ENCODE peak calls at places on chromosomes 5 and 9, in seven cellular contexts. W is HL-60, L is tibial artery, Z is tibial nerve, P is transverse colon, F is mammary epithelial cell, S is WERI-Rb-1. G is an unnamed sample. For H3K27me3, the result is how much of the 10 kb centered on the place peaks cover.

GRCh38 chr9:38388283-38389223 is 3.9 kb upstream of the ALDH1B1 start:
- DNase-seq in P (no peak), W (no peak), Z (no peak), F (no peak), S (peak), L (peak), G (no peak)

GRCh38 chr5:150263339-150263738 is 26.2 kb downstream of the CAMK2A start:
- DNase-seq in L (no peak), W (no peak), P (no peak), Z (no peak), S (no peak), F (no peak), G (no peak)

GRCh38 chr5:146390469-146390868 is 51.8 kb downstream of the POU4F3 start:
- DNase-seq in F (no peak), S (no peak), L (no peak), Z (no peak), W (no peak), P (no peak), G (no peak)

GRCh38 chr5:139821806-139822552 is 26.4 kb downstream of the PSD2 start:
- DNase-seq in Z (no peak), W (no peak), F (no peak), L (peak), S (no peak), P (no peak), G (no peak)

GRCh38 chr5:54742417-54742889 is 224.9 kb downstream of the SNX18 start:
- DNase-seq in F (peak), L (no peak), Z (no peak), S (no peak), P (peak), W (no peak), G (no peak)

GRCh38 chr9:138053321-138053868 is 175.8 kb downstream of the CACNA1B start:
- DNase-seq in S (no peak), P (no peak), Z (no peak), W (no peak), F (no peak), L (peak), G (no peak)

GRCh38 chr9:16371306-16371705 is 499.2 kb downstream of the BNC2 start:
- DNase-seq in W (no peak), S (peak), L (no peak), Z (no peak), P (no peak), F (no peak), G (no peak)

GRCh38 chr9:27673626-27674025 is 100.3 kb upstream of the C9orf72 start:
- DNase-seq in F (no peak), W (no peak), S (no peak), L (no peak), Z (no peak), P (no peak), G (no peak)

GRCh38 chr5:135047347-135047695 is 13.3 kb upstream of the PITX1 start:
- DNase-seq in S (no peak), W (no peak), F (no peak), Z (no peak), L (no peak), P (no peak), G (no peak)

GRCh38 chr9:131273146-131273545 is 3.2 kb downstream of the FAM78A start:
- DNase-seq in W (peak), P (peak), S (no peak), F (no peak), Z (no peak), L (no peak), G (no peak)

GRCh38 chr5:174454464-174454863 is 269.9 kb upstream of the MSX2 start:
- DNase-seq in S (no peak), F (no peak), P (no peak), Z (no peak), W (no peak), L (no peak), G (no peak)

GRCh38 chr5:54362992-54363630 is 52.7 kb upstream of the ARL15 start:
- DNase-seq in S (no peak), W (no peak), L (no peak), Z (no peak), P (no peak), F (peak), G (no peak)

GRCh38 chr5:164358531-164359259 is 853.3 kb downstream of the MAT2B start:
- DNase-seq in L (no peak), S (no peak), F (no peak), P (no peak), Z (no peak), W (no peak), G (no peak)

GRCh38 chr5:14147210-14147609 is 4.1 kb downstream of the TRIO start:
- DNase-seq in F (no peak), L (no peak), S (no peak), P (no peak), Z (no peak), W (no peak), G (no peak)

GRCh38 chr9:76026796-76027195 is 136.3 kb downstream of the PCSK5 start:
- DNase-seq in Z (no peak), P (no peak), F (peak), W (no peak), S (no peak), L (no peak), G (no peak)

GRCh38 chr5:127959152-127959764 is 124.3 kb upstream of the SLC12A2 start:
- DNase-seq in P (peak), W (no peak), Z (peak), F (peak), S (peak), L (no peak), G (peak)

GRCh38 chr5:157669701-157670097 is 1.6 kb upstream of the C5orf52 start:
- DNase-seq in L (no peak), Z (no peak), W (no peak), S (peak), P (no peak), F (no peak), G (no peak)

GRCh38 chr9:134880484-134881312 is at the start of gene FCN2:
- DNase-seq in S (peak), L (no peak), Z (no peak), P (no peak), F (no peak), W (no peak), G (no peak)

GRCh38 chr5:69295088-69295754 is 37.4 kb downstream of the CCDC125 start:
- DNase-seq in Z (no peak), P (no peak), S (no peak), F (peak), W (no peak), L (no peak), G (no peak)

GRCh38 chr9:70564464-70565190 is 150.2 kb upstream of the KLF9 start:
- DNase-seq in Z (no peak), S (no peak), W (no peak), F (no peak), P (no peak), L (no peak), G (no peak)

GRCh38 chr5:96067902-96068614 is 106.4 kb upstream of the ELL2 start:
- DNase-seq in W (no peak), S (no peak), F (peak), Z (no peak), L (no peak), P (no peak), G (no peak)

GRCh38 chr9:83656952-83657351 is 34.0 kb downstream of the IDNK start:
- DNase-seq in F (no peak), S (no peak), W (no peak), Z (no peak), P (no peak), L (no peak), G (no peak)

GRCh38 chr5:42397267-42397666 is 26.0 kb upstream of the GHR start:
- DNase-seq in P (no peak), L (no peak), W (no peak), Z (no peak), F (no peak), S (no peak), G (no peak)

GRCh38 chr5:83281658-83282057 is 189.9 kb upstream of the VCAN start:
- DNase-seq in S (no peak), Z (no peak), P (no peak), F (peak), L (no peak), W (no peak), G (no peak)

GRCh38 chr5:36720688-36721087 is 114.3 kb downstream of the SLC1A3 start:
- DNase-seq in P (no peak), Z (no peak), W (no peak), F (no peak), S (no peak), L (no peak), G (no peak)

GRCh38 chr5:19739691-19740090 is 248.3 kb downstream of the CDH18 start:
- DNase-seq in F (no peak), P (no peak), S (no peak), Z (no peak), L (no peak), W (no peak), G (no peak)

GRCh38 chr5:3006526-3006925 is 255.0 kb upstream of the IRX2 start:
- DNase-seq in L (peak), P (no peak), S (no peak), Z (no peak), W (no peak), F (no peak), G (no peak)

GRCh38 chr5:111135406-111135805 is 43.3 kb downstream of the WDR36 start:
- DNase-seq in S (no peak), W (no peak), Z (no peak), P (no peak), F (no peak), L (no peak), G (no peak)

GRCh38 chr5:96855041-96855872 is 21.0 kb upstream of the ERAP2 start:
- DNase-seq in W (no peak), S (no peak), F (no peak), P (peak), Z (no peak), L (no peak), G (no peak)

GRCh38 chr5:181109489-181110013 is 21.4 kb downstream of the OR2V1 start:
- DNase-seq in Z (no peak), P (no peak), L (peak), F (no peak), S (no peak), W (no peak), G (no peak)

GRCh38 chr9:96604005-96604320 is 15.7 kb downstream of the CDC14B start:
- DNase-seq in S (no peak), P (no peak), Z (no peak), F (no peak), L (peak), W (no peak), G (no peak)

GRCh38 chr9:115730396-115730795 is 423.2 kb upstream of the PAPPA start:
- DNase-seq in F (no peak), L (no peak), S (no peak), W (no peak), Z (no peak), P (no peak), G (no peak)

GRCh38 chr9:123796073-123796472 is 133.9 kb downstream of the DENND1A start:
- DNase-seq in W (no peak), F (no peak), S (no peak), P (no peak), L (no peak), Z (no peak), G (no peak)

DNA sequence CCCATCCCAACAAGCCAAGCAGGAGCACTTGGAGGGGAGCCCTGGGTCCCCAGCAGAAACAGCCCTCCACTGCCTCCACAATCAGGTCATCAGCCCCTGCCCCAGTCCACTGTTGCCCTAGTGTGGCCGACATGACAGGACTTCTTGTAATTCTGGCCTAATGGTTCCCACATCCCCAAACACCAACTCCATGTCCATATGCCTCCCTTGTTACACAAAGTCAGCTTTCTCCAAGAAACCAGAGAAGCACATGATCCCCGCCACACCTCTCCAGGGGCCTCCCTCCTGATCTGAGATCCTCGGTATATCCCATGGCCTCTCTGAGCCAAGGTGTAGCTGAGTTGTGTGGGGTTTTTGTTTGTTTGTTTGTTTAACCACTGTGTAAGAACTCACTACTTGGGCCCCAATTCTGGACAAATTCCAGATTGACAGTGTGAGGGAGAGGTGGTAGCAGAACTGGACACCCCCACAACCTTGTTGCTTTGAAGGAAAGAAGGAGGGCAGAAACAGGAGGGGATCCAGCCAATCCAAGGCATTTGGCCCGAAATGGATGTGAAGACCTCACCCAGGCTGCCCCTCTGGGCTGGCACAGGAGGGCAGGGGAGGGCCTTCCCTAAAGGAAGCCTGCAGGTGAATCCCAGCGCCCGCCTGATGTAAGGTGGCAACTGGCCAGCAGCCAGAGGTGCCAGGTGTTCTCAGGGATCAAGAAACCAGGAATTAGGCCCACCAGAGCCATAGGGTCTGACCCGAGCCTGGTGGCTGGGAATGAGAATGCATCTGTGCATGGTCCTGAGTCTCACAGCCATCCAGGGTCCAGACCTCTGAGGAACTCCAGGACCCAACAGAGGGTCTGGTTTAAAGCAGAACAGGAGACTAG is 13.5 kb downstream of the IRF1 start:
- DNase-seq in P (peak), W (no peak), S (no peak), Z (no peak), L (peak), F (no peak), G (no peak)
- H3K27ac ChIP-seq in P (peak), W (no peak), S (no peak), Z (peak), L (peak), F (no peak), G (peak)

DNA sequence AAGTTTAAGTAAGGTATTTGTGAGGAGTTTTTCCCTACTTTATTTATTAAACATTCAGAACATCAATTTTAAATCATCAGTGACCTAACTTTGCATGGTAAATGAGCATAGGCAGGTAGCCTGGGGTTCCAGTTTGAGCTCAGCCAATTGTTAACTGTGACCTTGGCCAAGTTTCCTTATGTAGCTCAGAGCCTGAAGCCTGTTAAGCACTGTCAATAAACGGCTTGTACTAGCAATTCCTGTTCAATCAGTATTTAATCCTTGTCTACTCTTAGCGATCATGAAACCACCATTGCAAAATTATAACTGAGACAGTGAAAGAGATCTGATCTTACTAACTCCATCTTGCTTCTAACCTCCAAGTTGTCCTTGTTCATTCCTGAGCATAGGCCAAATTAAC is 4.7 kb upstream of the SOWAHA start:
- DNase-seq in F (no peak), S (no peak), W (no peak), Z (no peak), P (no peak), L (no peak), G (no peak)
- H3K27me3 ChIP-seq in F (under half), S (under half), W (under half), Z (half or more), P (under half), L (under half), G (under half)

DNA sequence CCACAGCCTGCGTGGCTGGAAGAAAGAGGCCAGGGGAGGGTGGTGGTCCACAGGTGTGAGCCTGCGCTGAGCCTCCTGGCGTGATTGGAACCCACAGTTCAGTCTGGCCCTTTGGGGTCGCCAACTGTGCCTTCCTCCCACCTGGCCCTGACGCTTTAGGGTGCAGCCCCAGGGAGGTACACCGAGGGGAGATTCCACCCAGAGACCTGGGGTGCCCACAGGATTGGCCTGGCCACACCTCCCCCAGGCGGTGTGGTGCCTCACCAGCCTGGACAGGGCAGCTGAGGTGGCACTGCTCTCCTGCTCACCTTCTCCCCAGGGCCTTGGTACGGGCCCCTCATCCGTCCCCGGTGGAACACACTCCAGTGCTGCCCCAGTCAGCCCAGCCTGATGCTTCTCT is 987 bp upstream of the CLIC3 start:
- DNase-seq in Z (no peak), P (no peak), W (no peak), F (no peak), L (no peak), S (no peak), G (no peak)
- H3K27ac ChIP-seq in Z (peak), P (peak), W (no peak), F (no peak), L (no peak), S (no peak), G (no peak)

GRCh38 chr9:101029300-101030021 is 934 bp downstream of the PLPPR1 start:
- DNase-seq in W (no peak), P (no peak), S (peak), L (no peak), Z (no peak), F (no peak), G (no peak)
- H3K27me3 ChIP-seq in W (under half), P (half or more), S (under half), L (under half), Z (under half), F (under half), G (under half)

DNA sequence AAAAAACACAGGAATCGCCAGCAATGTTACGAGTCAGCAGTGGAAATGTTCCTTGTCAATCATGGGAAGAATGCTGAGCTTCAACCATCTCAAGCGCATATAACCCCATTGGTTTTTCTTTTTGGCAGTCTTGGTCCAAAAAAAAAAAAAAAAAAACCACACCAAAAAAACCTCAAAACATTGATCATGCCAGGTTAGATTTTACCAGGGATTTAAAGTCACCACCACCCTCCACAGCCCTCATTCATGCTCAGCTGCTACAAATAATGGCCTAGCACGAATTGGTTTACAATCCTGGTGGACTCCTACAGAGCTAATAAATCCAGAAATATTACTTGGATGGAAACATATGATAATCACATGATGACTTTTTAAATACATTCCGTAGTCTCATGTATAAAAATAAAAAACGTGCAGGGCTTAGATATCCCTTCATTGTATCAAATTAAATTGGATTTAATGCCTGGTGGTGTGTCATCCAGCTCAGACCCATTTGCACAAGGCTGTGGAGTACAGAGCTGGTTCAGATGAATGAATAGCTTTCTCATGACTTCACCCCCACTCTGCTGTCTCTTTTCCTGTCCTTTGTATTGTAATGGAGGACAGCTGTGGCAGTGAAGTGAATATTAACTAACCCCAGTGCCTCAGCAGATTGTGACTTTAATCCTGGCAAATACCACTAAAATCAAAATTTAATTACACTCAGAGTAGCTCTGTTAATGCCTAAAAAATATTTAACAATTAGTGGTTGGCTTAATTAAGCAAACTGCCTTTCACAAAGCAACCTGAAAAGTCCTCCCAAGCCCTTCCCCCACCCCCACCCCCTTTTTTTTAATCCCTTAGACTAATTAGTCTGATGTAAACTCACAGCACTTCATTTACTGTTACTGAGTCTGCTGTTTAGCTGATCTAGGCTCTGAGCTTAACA is 626.5 kb upstream of the ZNF608 start:
- DNase-seq in Z (no peak), F (peak), P (no peak), S (peak), L (no peak), W (no peak), G (no peak)
- H3K27ac ChIP-seq in Z (no peak), F (no peak), P (no peak), S (peak), L (no peak), W (no peak), G (no peak)

DNA sequence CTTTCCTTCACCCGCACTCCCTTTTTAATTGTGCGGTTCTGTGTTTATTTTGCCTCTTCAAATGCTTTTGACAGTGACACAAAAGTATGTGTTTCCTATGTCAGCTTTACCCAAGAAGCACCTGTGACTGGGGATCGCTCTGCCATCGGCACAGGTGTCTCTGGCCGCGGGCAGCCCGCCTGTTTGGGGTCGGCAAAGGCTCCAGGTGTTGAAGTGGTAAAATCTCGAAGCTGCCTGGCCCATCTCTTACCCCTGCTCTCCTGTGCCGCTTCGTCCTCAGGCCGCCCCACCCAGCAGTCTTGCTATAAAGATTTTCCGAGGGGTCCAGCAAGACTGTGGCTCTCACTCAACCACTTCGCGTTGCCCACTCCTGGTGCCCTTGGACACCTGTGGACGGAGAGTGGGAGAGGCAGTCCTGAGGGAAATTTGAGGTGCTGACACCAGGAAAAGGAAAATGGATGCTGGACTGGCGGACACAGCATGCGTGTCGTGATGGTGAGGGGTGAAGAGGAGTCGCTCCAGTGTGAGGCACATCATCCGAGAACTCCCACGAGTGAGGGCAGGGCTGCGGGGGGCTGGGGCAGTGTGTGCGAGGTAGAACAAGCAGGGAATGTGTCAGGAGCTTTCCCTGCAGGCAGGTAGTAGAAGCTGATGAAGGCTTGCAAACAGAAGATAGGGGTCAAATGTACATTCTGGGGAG is 29.1 kb upstream of the CEP72 start:
- DNase-seq in S (no peak), L (peak), P (no peak), W (no peak), Z (no peak), F (no peak), G (no peak)
- H3K27me3 ChIP-seq in S (half or more), L (under half), P (under half), W (under half), Z (under half), F (under half), G (under half)

GRCh38 chr9:113501129-113501686 is 37.7 kb downstream of the RGS3 start:
- DNase-seq in S (no peak), Z (no peak), F (no peak), P (no peak), L (no peak), W (no peak), G (no peak)
- H3K27ac ChIP-seq in S (no peak), Z (no peak), F (no peak), P (peak), L (peak), W (no peak), G (peak)